ENCODE peak calls at places on chromosomes 5 and 9, in five cellular contexts. J is CD8-positive, alpha-beta T cell; L is keratinocyte; T is heart left ventricle; K is ascending aorta. U is an unnamed sample. For H3K4me1, the result is how much of the 10 kb centered on the place peaks cover.

GRCh38 chr5:138287252-138287651 is 12.8 kb upstream of the GFRA3 start:
- DNase-seq in J (no peak), L (no peak), T (no peak), K (no peak), U (no peak)

GRCh38 chr5:133408322-133408721 is 204.0 kb downstream of the FSTL4 start:
- DNase-seq in J (no peak), L (no peak), T (no peak), K (no peak), U (no peak)

GRCh38 chr9:99823392-99824377 is 2.0 kb downstream of the NR4A3 start:
- DNase-seq in J (peak), L (no peak), T (peak), K (no peak), U (peak)

GRCh38 chr5:176418251-176418650 is 1.9 kb upstream of the CLTB start:
- DNase-seq in J (no peak), L (no peak), T (no peak), K (no peak), U (no peak)

GRCh38 chr9:136205707-136205992 is 722 bp upstream of the LHX3 start:
- DNase-seq in J (no peak), L (no peak), T (no peak), K (no peak), U (no peak)

GRCh38 chr9:116979461-116979860 is 292.4 kb downstream of the TRIM32 start:
- DNase-seq in J (no peak), L (no peak), T (no peak), K (no peak), U (no peak)

GRCh38 chr5:149205625-149206523 is 64.6 kb downstream of the ABLIM3 start:
- DNase-seq in J (no peak), L (no peak), T (no peak), K (no peak), U (no peak)

GRCh38 chr9:95272830-95273229 is 44.7 kb downstream of the FANCC start:
- DNase-seq in J (no peak), L (no peak), T (no peak), K (no peak), U (no peak)

GRCh38 chr5:57117601-57118000 is 56.3 kb upstream of the GPBP1 start:
- DNase-seq in J (peak), L (no peak), T (no peak), K (no peak), U (peak)

GRCh38 chr5:139637438-139638089 is 10.6 kb upstream of the CXXC5 start:
- DNase-seq in J (peak), L (no peak), T (peak), K (no peak), U (peak)

GRCh38 chr5:39369123-39369815 is 5.0 kb upstream of the C9 start:
- DNase-seq in J (no peak), L (no peak), T (no peak), K (no peak), U (no peak)

GRCh38 chr5:143842920-143843319 is 31.0 kb downstream of the HMHB1 start:
- DNase-seq in J (no peak), L (no peak), T (no peak), K (no peak), U (no peak)

GRCh38 chr9:114611516-114612271 is 603 bp downstream of the TMEM268 start:
- DNase-seq in J (no peak), L (no peak), T (peak), K (no peak), U (no peak)

GRCh38 chr9:114613919-114614318 is 2.8 kb downstream of the TMEM268 start:
- DNase-seq in J (no peak), L (no peak), T (no peak), K (no peak), U (no peak)

GRCh38 chr9:114614373-114614772 is 3.3 kb downstream of the TMEM268 start:
- DNase-seq in J (no peak), L (no peak), T (no peak), K (no peak), U (no peak)

GRCh38 chr9:114612272-114612923 is 1.3 kb downstream of the TMEM268 start:
- DNase-seq in J (no peak), L (no peak), T (no peak), K (no peak), U (no peak)

GRCh38 chr9:114613087-114613486 is 2.0 kb downstream of the TMEM268 start:
- DNase-seq in J (no peak), L (no peak), T (no peak), K (no peak), U (no peak)
- H3K4me1 ChIP-seq in J (under half), L (under half), T (under half), K (under half), U (under half)

GRCh38 chr9:15736569-15736968 is 183.7 kb downstream of the CCDC171 start:
- DNase-seq in J (no peak), L (no peak), T (no peak), K (no peak), U (no peak)
- H3K4me3 ChIP-seq in J (no peak), L (no peak), T (no peak), K (no peak), U (no peak)

GRCh38 chr9:126049088-126049487 is 277.5 kb upstream of the MVB12B start:
- DNase-seq in J (no peak), L (no peak), T (no peak), K (no peak), U (no peak)
- H3K4me1 ChIP-seq in J (under half), L (under half), T (under half), K (under half), U (under half)

GRCh38 chr9:13731637-13732036 is 452.1 kb upstream of the MPDZ start:
- DNase-seq in J (no peak), L (no peak), T (no peak), K (no peak), U (no peak)

GRCh38 chr9:13728121-13728520 is 448.6 kb upstream of the MPDZ start:
- DNase-seq in J (no peak), L (no peak), T (no peak), K (no peak), U (no peak)

GRCh38 chr9:13732290-13732689 is 452.8 kb upstream of the MPDZ start:
- DNase-seq in J (no peak), L (no peak), T (no peak), K (no peak), U (no peak)

GRCh38 chr9:13726746-13727145 is 447.3 kb upstream of the MPDZ start:
- DNase-seq in J (no peak), L (no peak), T (no peak), K (no peak), U (no peak)

GRCh38 chr9:13728917-13729811 is 449.7 kb upstream of the MPDZ start:
- DNase-seq in J (no peak), L (no peak), T (no peak), K (no peak), U (no peak)
- H3K4me3 ChIP-seq in J (no peak), L (no peak), T (no peak), K (no peak), U (no peak)

DNA sequence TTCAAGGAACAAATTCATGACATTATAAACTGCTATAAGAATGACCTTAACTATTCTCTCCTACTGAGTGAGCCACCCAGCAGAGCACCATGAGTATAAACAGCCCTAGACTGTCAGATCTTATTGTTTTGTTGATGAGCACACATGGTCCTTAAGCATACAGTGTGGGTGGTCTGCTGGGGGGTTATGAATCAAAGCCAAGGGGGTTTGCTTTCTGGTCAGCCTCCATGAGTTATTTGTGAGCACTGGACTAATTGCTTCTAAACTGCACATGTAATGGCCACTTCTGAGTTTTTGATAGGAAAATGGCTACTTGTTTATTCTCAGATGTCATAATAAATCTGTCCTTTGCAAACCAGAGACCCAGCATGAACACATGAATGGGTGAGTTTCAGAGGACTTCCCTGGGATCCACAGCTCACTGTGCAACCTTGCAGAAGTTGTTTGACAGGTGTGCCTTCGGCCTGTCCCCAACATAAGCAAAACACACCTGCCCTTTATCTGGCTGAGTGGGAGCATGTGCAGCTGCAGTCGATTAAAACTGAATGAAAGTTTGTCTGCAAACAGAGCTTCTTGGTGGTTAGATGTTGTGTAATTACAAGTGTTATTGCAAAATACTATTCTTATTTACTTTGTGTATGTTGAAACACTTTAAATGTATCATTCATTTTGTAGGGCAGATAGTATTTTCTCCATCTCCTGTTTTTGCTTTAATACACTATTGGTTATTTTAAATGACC is 35.9 kb downstream of the MAMDC2 start:
- DNase-seq in J (no peak), L (no peak), T (no peak), K (no peak), U (no peak)
- H3K4me1 ChIP-seq in J (under half), L (under half), T (under half), K (under half), U (under half)

GRCh38 chr5:150497989-150498317 is 10.0 kb upstream of the NDST1 start:
- DNase-seq in J (no peak), L (no peak), T (no peak), K (no peak), U (no peak)
- H3K4me3 ChIP-seq in J (no peak), L (peak), T (no peak), K (no peak), U (no peak)

DNA sequence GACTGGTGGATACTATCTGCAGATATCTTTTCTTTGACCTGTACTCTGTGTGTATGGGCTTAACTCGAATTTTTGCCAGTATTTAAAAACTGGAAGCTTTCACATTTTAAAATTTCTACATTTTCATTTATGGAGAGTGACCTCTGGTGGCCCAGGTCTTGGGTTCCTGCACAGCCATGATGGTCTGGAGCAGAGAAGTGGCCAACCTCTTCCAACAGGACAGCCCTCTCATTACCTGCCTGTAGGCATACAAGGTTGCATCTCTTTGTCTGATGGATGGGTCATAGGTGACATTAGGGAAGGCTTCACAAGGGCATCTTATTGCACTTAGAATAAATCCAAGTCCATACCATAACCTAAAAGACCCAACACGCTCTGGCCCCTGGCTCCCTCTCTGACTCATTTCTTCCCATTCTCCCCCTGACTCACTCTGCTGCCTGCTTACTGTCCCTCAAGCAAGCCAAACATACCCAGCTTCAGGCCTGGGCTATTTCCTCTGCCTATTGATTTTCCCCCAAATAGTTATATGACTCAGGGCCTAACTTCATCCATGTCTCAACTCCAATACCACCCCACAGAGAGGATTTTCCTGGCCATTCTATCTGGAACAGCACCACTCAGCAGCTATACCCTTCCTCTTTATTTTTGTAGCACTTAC is 113.3 kb upstream of the SLC1A3 start:
- DNase-seq in J (no peak), L (no peak), T (no peak), K (no peak), U (no peak)
- H3K4me1 ChIP-seq in J (under half), L (under half), T (under half), K (under half), U (under half)

GRCh38 chr5:53424691-53425597 is 55.5 kb upstream of the FST start:
- DNase-seq in J (no peak), L (peak), T (no peak), K (no peak), U (no peak)

GRCh38 chr5:53426517-53426839 is 54.0 kb upstream of the FST start:
- DNase-seq in J (no peak), L (no peak), T (no peak), K (no peak), U (no peak)

GRCh38 chr5:53426878-53427277 is 53.6 kb upstream of the FST start:
- DNase-seq in J (no peak), L (no peak), T (no peak), K (no peak), U (no peak)

GRCh38 chr5:53427965-53428364 is 52.5 kb upstream of the FST start:
- DNase-seq in J (no peak), L (no peak), T (no peak), K (no peak), U (no peak)

DNA sequence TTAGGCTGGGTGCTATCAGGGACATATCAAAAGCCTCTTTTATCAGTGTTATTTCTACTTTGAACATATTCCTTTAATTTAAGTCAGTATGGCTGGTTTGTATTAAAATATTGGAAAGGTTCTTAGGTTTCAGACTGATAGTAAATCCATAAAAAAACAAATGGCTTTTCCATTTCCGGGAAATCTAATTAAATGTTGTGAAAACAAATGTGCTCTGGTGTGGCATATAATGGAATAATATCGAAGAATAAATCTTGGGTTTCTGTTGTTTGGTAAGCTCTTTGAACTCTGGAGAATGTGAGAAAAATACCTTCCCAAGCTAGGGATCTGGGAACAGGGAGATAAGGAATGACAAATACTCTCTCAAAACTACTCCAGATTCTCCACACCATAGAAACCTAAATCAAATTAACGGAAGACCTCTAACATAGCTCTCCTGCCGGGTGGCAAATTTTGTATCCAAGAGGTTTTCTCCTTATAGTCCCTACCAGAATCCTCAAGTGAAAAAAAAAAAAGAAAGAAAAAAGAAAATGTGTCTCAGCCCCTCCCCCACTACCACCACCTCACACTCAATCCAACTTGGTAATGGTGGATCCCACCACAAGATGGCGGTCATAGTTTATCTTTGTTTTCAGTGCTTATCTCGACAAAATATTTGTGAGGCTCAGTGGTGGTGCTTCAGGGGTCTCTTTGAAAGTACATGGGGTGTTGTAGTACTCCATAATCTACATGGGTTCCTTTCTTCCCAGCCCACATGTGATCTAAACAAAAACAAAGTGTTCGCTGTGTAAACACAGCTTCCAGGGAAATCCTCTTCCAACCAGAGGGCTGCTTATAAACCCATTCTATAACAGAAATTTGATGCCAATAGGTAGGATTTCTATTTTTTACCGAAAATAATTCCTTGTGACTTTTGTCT is 54.6 kb upstream of the FST start:
- DNase-seq in J (no peak), L (no peak), T (no peak), K (no peak), U (no peak)
- H3K4me3 ChIP-seq in J (no peak), L (no peak), T (no peak), K (no peak), U (no peak)

GRCh38 chr9:126374366-126374781 is 47.7 kb downstream of the MVB12B start:
- DNase-seq in J (no peak), L (no peak), T (no peak), K (no peak), U (no peak)

GRCh38 chr9:126376903-126377342 is 50.3 kb downstream of the MVB12B start:
- DNase-seq in J (no peak), L (no peak), T (no peak), K (no peak), U (no peak)

GRCh38 chr9:126375386-126375785 is 48.8 kb downstream of the MVB12B start:
- DNase-seq in J (no peak), L (no peak), T (no peak), K (no peak), U (no peak)

GRCh38 chr9:126377521-126377920 is 50.9 kb downstream of the MVB12B start:
- DNase-seq in J (no peak), L (no peak), T (no peak), K (no peak), U (no peak)

GRCh38 chr9:126376311-126376902 is 49.8 kb downstream of the MVB12B start:
- DNase-seq in J (no peak), L (no peak), T (no peak), K (no peak), U (no peak)
- H3K4me1 ChIP-seq in J (under half), L (under half), T (under half), K (under half), U (under half)

GRCh38 chr9:121701736-121702261 is 50.4 kb downstream of the DAB2IP start:
- DNase-seq in J (no peak), L (no peak), T (no peak), K (no peak), U (no peak)

GRCh38 chr9:121700831-121701419 is 49.5 kb downstream of the DAB2IP start:
- DNase-seq in J (no peak), L (no peak), T (peak), K (no peak), U (no peak)

GRCh38 chr9:121699271-121700164 is 48.1 kb downstream of the DAB2IP start:
- DNase-seq in J (peak), L (no peak), T (peak), K (no peak), U (peak)

GRCh38 chr9:121698627-121699270 is 47.3 kb downstream of the DAB2IP start:
- DNase-seq in J (no peak), L (no peak), T (no peak), K (no peak), U (no peak)

DNA sequence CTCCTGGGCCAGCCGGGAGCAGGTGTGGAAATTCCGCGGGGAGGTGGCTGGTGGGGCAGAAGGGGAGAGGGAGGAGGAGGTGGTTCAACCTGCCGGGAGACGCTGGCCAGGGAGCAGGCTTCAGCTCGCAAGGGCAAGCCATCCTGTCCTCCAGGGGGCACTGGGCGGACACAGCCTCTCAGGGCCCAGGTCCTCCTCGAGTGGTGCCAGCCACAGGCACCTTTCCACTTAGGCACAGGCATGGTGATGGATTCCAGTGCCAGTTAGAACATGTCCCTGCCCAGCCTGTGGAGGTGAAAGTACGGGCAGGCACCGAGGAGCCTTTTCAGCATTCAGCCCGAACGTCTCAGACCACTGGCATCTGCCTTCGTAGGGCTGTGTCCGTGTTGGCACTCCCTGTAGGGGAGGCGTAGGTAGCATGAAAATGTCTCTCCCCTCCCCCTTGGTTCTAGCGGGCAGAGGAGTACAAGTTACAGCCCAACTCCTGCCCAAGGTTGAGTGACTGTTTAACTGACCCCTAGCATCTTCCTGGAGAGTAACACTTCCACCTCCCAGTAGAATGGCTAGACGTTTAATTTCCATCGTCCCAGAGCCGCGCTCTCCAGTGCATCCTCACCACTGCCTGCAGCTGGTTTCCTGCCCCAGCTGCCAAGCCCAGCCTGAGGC is 48.9 kb downstream of the DAB2IP start:
- DNase-seq in J (no peak), L (peak), T (peak), K (no peak), U (no peak)
- H3K4me3 ChIP-seq in J (no peak), L (peak), T (peak), K (peak), U (no peak)

U was measured in CD4-positive, CD25-positive, alpha-beta regulatory T cell.